ENCODE peak calls at places on chromosomes 3 and 15, in nine cellular contexts. M, L, A, Y, G, Z, Q, O and N are unnamed samples.

GRCh38 chr3:197309528-197310361 is 11.3 kb upstream of the DLG1 start:
- DNase-seq in M (peak; percentile 93), L (no peak), A (peak; percentile 98), Y (peak; percentile 69), G (peak; percentile 97), Z (no peak), Q (peak; percentile 92), O (peak; percentile 92), N (no peak)

GRCh38 chr3:32089476-32089875 is 16.9 kb upstream of the GPD1L start:
- DNase-seq in M (no peak), L (no peak), A (no peak), Y (no peak), G (no peak), Z (no peak), Q (no peak), O (no peak), N (no peak)

GRCh38 chr3:197028711-197029510 is 706 bp downstream of the MELTF start:
- DNase-seq in M (peak; percentile 41), L (no peak), A (no peak), Y (no peak), G (no peak), Z (peak; percentile 22), Q (no peak), O (no peak), N (peak; percentile 24)

GRCh38 chr15:32802296-32802936 is 84.6 kb downstream of the GREM1 start:
- DNase-seq in M (peak; percentile 79), L (no peak), A (peak; percentile 93), Y (peak; percentile 56), G (peak; percentile 96), Z (no peak), Q (peak; percentile 76), O (peak; percentile 91), N (no peak)

GRCh38 chr3:175989161-175989560 is 1130.0 kb downstream of the NAALADL2 start:
- DNase-seq in M (no peak), L (no peak), A (no peak), Y (no peak), G (no peak), Z (no peak), Q (no peak), O (no peak), N (no peak)

GRCh38 chr3:113035387-113035982 is 44.7 kb downstream of the GTPBP8 start:
- DNase-seq in M (peak; percentile 78), L (peak; percentile 26), A (peak; percentile 63), Y (peak; percentile 35), G (peak; percentile 52), Z (peak; percentile 83), Q (peak; percentile 30), O (peak; percentile 76), N (peak; percentile 65)

GRCh38 chr3:143578810-143579425 is 269.4 kb downstream of the SLC9A9 start:
- DNase-seq in M (no peak), L (no peak), A (no peak), Y (no peak), G (no peak), Z (no peak), Q (no peak), O (no peak), N (no peak)

GRCh38 chr15:40333922-40334492 is 6.7 kb downstream of the CCDC9B start:
- DNase-seq in M (no peak), L (no peak), A (peak; percentile 79), Y (no peak), G (peak; percentile 77), Z (no peak), Q (no peak), O (peak; percentile 92), N (peak; percentile 76)

GRCh38 chr3:13123765-13124164 is 50.5 kb upstream of the IQSEC1 start:
- DNase-seq in M (no peak), L (no peak), A (no peak), Y (no peak), G (no peak), Z (no peak), Q (no peak), O (no peak), N (no peak)

GRCh38 chr15:71806452-71806931 is 3.9 kb upstream of the NR2E3 start:
- DNase-seq in M (peak; percentile 60), L (no peak), A (peak; percentile 57), Y (no peak), G (peak; percentile 53), Z (peak; percentile 82), Q (peak; percentile 11), O (peak; percentile 47), N (no peak)

GRCh38 chr15:68442041-68442440 is 10.1 kb upstream of the ITGA11 start:
- DNase-seq in M (peak; percentile 53), L (no peak), A (peak; percentile 62), Y (no peak), G (no peak), Z (no peak), Q (no peak), O (no peak), N (no peak)

GRCh38 chr3:190370369-190370768 is 17.6 kb upstream of the CLDN16 start:
- DNase-seq in M (no peak), L (no peak), A (no peak), Y (no peak), G (no peak), Z (no peak), Q (no peak), O (no peak), N (no peak)

GRCh38 chr15:35886765-35887164 is 340.8 kb upstream of the DPH6 start:
- DNase-seq in M (peak; percentile 37), L (no peak), A (peak; percentile 11), Y (peak; percentile 40), G (peak; percentile 24), Z (no peak), Q (peak; percentile 18), O (peak; percentile 65), N (no peak)

GRCh38 chr3:171420667-171421066 is 39.5 kb downstream of the TNIK start:
- DNase-seq in M (no peak), L (no peak), A (no peak), Y (no peak), G (no peak), Z (no peak), Q (no peak), O (peak; percentile 74), N (no peak)

GRCh38 chr3:133850034-133850433 is 44.4 kb downstream of the SRPRB start:
- DNase-seq in M (no peak), L (no peak), A (no peak), Y (no peak), G (no peak), Z (no peak), Q (no peak), O (no peak), N (no peak)

GRCh38 chr3:194266658-194267005 is 84.5 kb downstream of the CPN2 start:
- DNase-seq in M (no peak), L (no peak), A (no peak), Y (no peak), G (no peak), Z (no peak), Q (no peak), O (peak; percentile 41), N (no peak)

GRCh38 chr3:190673157-190673556 is 159.3 kb downstream of the IL1RAP start:
- DNase-seq in M (peak; percentile 51), L (no peak), A (peak; percentile 70), Y (no peak), G (peak; percentile 26), Z (no peak), Q (no peak), O (peak; percentile 31), N (no peak)

GRCh38 chr3:52498134-52499054 is 3.3 kb downstream of the STAB1 start:
- DNase-seq in M (peak; percentile 86), L (no peak), A (peak; percentile 71), Y (no peak), G (peak; percentile 68), Z (no peak), Q (no peak), O (peak; percentile 60), N (no peak)

GRCh38 chr3:168511428-168512014 is 415.8 kb upstream of the GOLIM4 start:
- DNase-seq in M (peak; percentile 52), L (no peak), A (peak; percentile 7), Y (no peak), G (peak; percentile 17), Z (peak; percentile 24), Q (no peak), O (peak; percentile 42), N (no peak)

GRCh38 chr15:40743921-40744809 is 10.9 kb downstream of the RMDN3 start:
- DNase-seq in M (peak; percentile 93), L (peak; percentile 31), A (peak; percentile 73), Y (no peak), G (peak; percentile 18), Z (peak; percentile 41), Q (peak; percentile 68), O (peak; percentile 80), N (peak; percentile 35)

GRCh38 chr3:5186854-5187151 is 704 bp upstream of the EDEM1 start:
- DNase-seq in M (peak; percentile 74), L (no peak), A (peak; percentile 56), Y (no peak), G (peak; percentile 53), Z (no peak), Q (no peak), O (peak; percentile 53), N (no peak)

GRCh38 chr15:25184356-25185155 is 229.8 kb downstream of the SNRPN start:
- DNase-seq in M (no peak), L (no peak), A (no peak), Y (no peak), G (no peak), Z (no peak), Q (no peak), O (no peak), N (no peak)

GRCh38 chr3:8450618-8451017 is 51.0 kb upstream of the LMCD1 start:
- DNase-seq in M (peak; percentile 69), L (no peak), A (peak; percentile 76), Y (no peak), G (no peak), Z (peak; percentile 48), Q (no peak), O (peak; percentile 16), N (no peak)

GRCh38 chr3:28940530-28940929 is 340.3 kb upstream of the RBMS3 start:
- DNase-seq in M (peak; percentile 79), L (no peak), A (peak; percentile 88), Y (peak; percentile 23), G (peak; percentile 97), Z (no peak), Q (no peak), O (peak; percentile 90), N (no peak)

GRCh38 chr3:14138878-14139659 is 14.2 kb downstream of the TMEM43 start:
- DNase-seq in M (no peak), L (no peak), A (no peak), Y (no peak), G (no peak), Z (no peak), Q (no peak), O (no peak), N (no peak)

GRCh38 chr3:135084404-135084803 is 289.3 kb downstream of the EPHB1 start:
- DNase-seq in M (peak; percentile 51), L (no peak), A (peak; percentile 4), Y (no peak), G (peak; percentile 11), Z (no peak), Q (no peak), O (no peak), N (no peak)

GRCh38 chr3:56467108-56467507 is 1.2 kb downstream of the ERC2 start:
- DNase-seq in M (no peak), L (peak; percentile 6), A (peak; percentile 44), Y (no peak), G (peak; percentile 91), Z (peak; percentile 99), Q (peak; percentile 28), O (peak; percentile 62), N (peak; percentile 79)

GRCh38 chr15:43410572-43411214 is 39.8 kb downstream of the TUBGCP4 start:
- DNase-seq in M (peak; percentile 75), L (no peak), A (peak; percentile 61), Y (no peak), G (no peak), Z (peak; percentile 15), Q (no peak), O (peak; percentile 70), N (no peak)